ENCODE peak calls at places on chromosomes 6 and 20, in nine cellular contexts. Q is NCI-H1930; T is CD8-positive, alpha-beta T cell; E is EH; J is NCI-H1105 treated with DMSO at 0.1 percent for 48 hours; Z is stimulated activated CD4-positive, alpha-beta T cell treated with anti-CD3 and anti-CD28 coated beads, Interleukin-1b, Interleukin-23, amount 100 ng/mL, for 24 hours; I is brain microvascular endothelial cell; N is stimulated activated CD8-positive, alpha-beta memory T cell treated with anti-CD3 and anti-CD28 coated beads, Interleukin-15, amount 100 ng/mL, for 24 hours; P is T-helper 1 cell. Y is an unnamed sample.

GRCh38 chr6:112178846-112179245 is 75.5 kb downstream of the LAMA4 start:
- DNase-seq in Q (no peak), T (no peak), E (no peak), J (no peak), Z (no peak), I (no peak), N (no peak), P (no peak), Y (no peak)

GRCh38 chr6:85923013-85923430 is 280.3 kb upstream of the SYNCRIP start:
- DNase-seq in Q (no peak), T (no peak), E (peak; percentile 41), J (peak; percentile 52), Z (no peak), I (peak; percentile 51), N (no peak), P (no peak), Y (no peak)

GRCh38 chr20:60086936-60087562 is 128.8 kb downstream of the CDH26 start:
- DNase-seq in Q (no peak), T (no peak), E (peak; percentile 11), J (no peak), Z (no peak), I (no peak), N (no peak), P (no peak), Y (no peak)

GRCh38 chr6:96926425-96926824 is 1.9 kb downstream of the KLHL32 start:
- DNase-seq in Q (no peak), T (no peak), E (no peak), J (no peak), Z (no peak), I (no peak), N (no peak), P (no peak), Y (no peak)

GRCh38 chr6:167116109-167116837 is 6.6 kb upstream of the CCR6 start:
- DNase-seq in Q (no peak), T (no peak), E (no peak), J (peak; percentile 6), Z (no peak), I (no peak), N (no peak), P (no peak), Y (no peak)

GRCh38 chr6:143629104-143630080 is 48.4 kb upstream of the PHACTR2 start:
- DNase-seq in Q (no peak), T (no peak), E (peak; percentile 77), J (no peak), Z (no peak), I (no peak), N (no peak), P (no peak), Y (no peak)

GRCh38 chr6:21149460-21149859 is 444.1 kb upstream of the SOX4 start:
- DNase-seq in Q (no peak), T (no peak), E (peak; percentile 95), J (no peak), Z (no peak), I (no peak), N (no peak), P (no peak), Y (no peak)

GRCh38 chr6:18439581-18439980 is 52.4 kb downstream of the RNF144B start:
- DNase-seq in Q (no peak), T (no peak), E (no peak), J (no peak), Z (no peak), I (no peak), N (no peak), P (no peak), Y (no peak)

GRCh38 chr20:36202891-36203338 is 33.4 kb upstream of the AAR2 start:
- DNase-seq in Q (peak; percentile 55), T (peak; percentile 52), E (peak; percentile 65), J (peak; percentile 42), Z (peak; percentile 71), I (peak; percentile 25), N (peak; percentile 63), P (peak; percentile 67), Y (peak; percentile 72)

GRCh38 chr6:15763827-15764226 is 101.0 kb upstream of the DTNBP1 start:
- DNase-seq in Q (no peak), T (no peak), E (peak; percentile 21), J (no peak), Z (no peak), I (peak; percentile 47), N (no peak), P (no peak), Y (peak; percentile 71)

GRCh38 chr20:5642155-5642981 is 107.8 kb upstream of the SHLD1 start:
- DNase-seq in Q (no peak), T (no peak), E (peak; percentile 48), J (peak; percentile 12), Z (no peak), I (no peak), N (no peak), P (no peak), Y (peak; percentile 42)

GRCh38 chr20:41664584-41664983 is 46.4 kb upstream of the CHD6 start:
- DNase-seq in Q (no peak), T (no peak), E (peak; percentile 22), J (no peak), Z (no peak), I (no peak), N (no peak), P (no peak), Y (no peak)

GRCh38 chr6:12895721-12896120 is 179.2 kb downstream of the PHACTR1 start:
- DNase-seq in Q (no peak), T (no peak), E (no peak), J (no peak), Z (no peak), I (no peak), N (no peak), P (no peak), Y (no peak)

GRCh38 chr6:68876792-68877493 is 241.9 kb downstream of the ADGRB3 start:
- DNase-seq in Q (no peak), T (no peak), E (peak; percentile 7), J (peak; percentile 66), Z (no peak), I (no peak), N (no peak), P (no peak), Y (no peak)

Y was measured in transverse colon.